ENCODE peak calls at places on chromosomes 5 and 9, in six cellular contexts. V is activated CD8-positive, alpha-beta T cell treated with anti-CD3 and anti-CD28 coated beads for 36 hours; I is uterus; Y is CD4-positive, alpha-beta T cell; H is mesendoderm; M is putamen. G is an unnamed sample.

GRCh38 chr5:172004824-172005237 is 1.6 kb downstream of the FBXW11 start:
- DNase-seq in H (no peak), M (no peak), Y (no peak), V (peak; percentile 72), I (no peak), G (no peak)

GRCh38 chr5:137101544-137101943 is 397.6 kb downstream of the SPOCK1 start:
- DNase-seq in H (no peak), M (no peak), I (no peak), Y (no peak), V (no peak), G (no peak)

GRCh38 chr5:34656001-34656699 is at the start of gene RAI14:
- DNase-seq in H (peak; percentile 92), M (peak; percentile 75), V (peak; percentile 14), Y (no peak), I (peak; percentile 88), G (no peak)

GRCh38 chr9:129796029-129796910 is 6.7 kb upstream of the TOR1B start:
- DNase-seq in M (no peak), H (no peak), Y (no peak), V (no peak), I (no peak), G (no peak)

GRCh38 chr5:159096555-159097460 is 2.9 kb downstream of the EBF1 start:
- DNase-seq in Y (no peak), I (peak; percentile 26), M (no peak), H (peak; percentile 47), V (peak; percentile 11), G (no peak)

GRCh38 chr9:81979196-81979595 is 9.4 kb upstream of the SPATA31D1 start:
- DNase-seq in Y (no peak), V (no peak), I (no peak), M (no peak), H (peak; percentile 2), G (no peak)

GRCh38 chr5:32021771-32022170 is 152.3 kb downstream of the GOLPH3 start:
- DNase-seq in M (no peak), V (no peak), Y (no peak), H (no peak), I (no peak), G (no peak)

GRCh38 chr9:112582371-112582770 is 95.7 kb downstream of the KIAA1958 start:
- DNase-seq in I (no peak), V (no peak), Y (no peak), H (peak; percentile 32), M (no peak), G (no peak)

GRCh38 chr5:107570805-107571531 is 99.8 kb downstream of the EFNA5 start:
- DNase-seq in Y (no peak), M (no peak), V (peak; percentile 63), I (no peak), H (peak; percentile 75), G (peak; percentile 23)

GRCh38 chr5:148932355-148932935 is 106.0 kb downstream of the ADRB2 start:
- DNase-seq in Y (no peak), V (no peak), H (no peak), I (no peak), M (no peak), G (no peak)

G was measured in NCI-H345.